ENCODE peak calls at places on chromosome X, in six cellular contexts. One of them, this sample, is unnamed.

GRCh38 chrX:40479777-40480318 is 100.9 kb upstream of the ATP6AP2 start:
- DNase-seq in bronchial epithelial cell: no peak
- DNase-seq in breast epithelium: no peak
- DNase-seq in thyroid gland: no peak
- DNase-seq in CD8-positive, alpha-beta T cell: no peak
- DNase-seq in K562: peak; percentile 60
- DNase-seq in this sample: no peak

GRCh38 chrX:115642895-115643530 is 82.0 kb downstream of the PLS3 start:
- DNase-seq in bronchial epithelial cell: peak; percentile 38
- DNase-seq in breast epithelium: no peak
- DNase-seq in thyroid gland: peak; percentile 26
- DNase-seq in CD8-positive, alpha-beta T cell: peak; percentile 10
- DNase-seq in K562: peak; percentile 14
- DNase-seq in this sample: peak; percentile 31

GRCh38 chrX:123755107-123755506 is 22.3 kb upstream of the THOC2 start:
- DNase-seq in bronchial epithelial cell: no peak
- DNase-seq in breast epithelium: no peak
- DNase-seq in thyroid gland: no peak
- DNase-seq in CD8-positive, alpha-beta T cell: no peak
- DNase-seq in K562: no peak
- DNase-seq in this sample: no peak

GRCh38 chrX:81195712-81196111 is 6.0 kb downstream of the HMGN5 start:
- DNase-seq in bronchial epithelial cell: peak; percentile 43
- DNase-seq in breast epithelium: no peak
- DNase-seq in thyroid gland: peak; percentile 22
- DNase-seq in CD8-positive, alpha-beta T cell: peak; percentile 57
- DNase-seq in K562: peak; percentile 25
- DNase-seq in this sample: no peak

GRCh38 chrX:17743913-17744312 is 6.6 kb downstream of the SCML1 start:
- DNase-seq in bronchial epithelial cell: peak; percentile 49
- DNase-seq in breast epithelium: no peak
- DNase-seq in thyroid gland: no peak
- DNase-seq in CD8-positive, alpha-beta T cell: no peak
- DNase-seq in K562: no peak
- DNase-seq in this sample: no peak

GRCh38 chrX:2388669-2389068 is 112.1 kb downstream of the DHRSX start:
- DNase-seq in bronchial epithelial cell: no peak
- DNase-seq in breast epithelium: no peak
- DNase-seq in thyroid gland: no peak
- DNase-seq in CD8-positive, alpha-beta T cell: no peak
- DNase-seq in K562: no peak
- DNase-seq in this sample: no peak

GRCh38 chrX:44785652-44786051 is 58.2 kb upstream of the DUSP21 start:
- DNase-seq in bronchial epithelial cell: peak; percentile 91
- DNase-seq in breast epithelium: no peak
- DNase-seq in thyroid gland: no peak
- DNase-seq in CD8-positive, alpha-beta T cell: no peak
- DNase-seq in K562: no peak
- DNase-seq in this sample: no peak

GRCh38 chrX:44889824-44890223 is 16.8 kb downstream of the KDM6A start:
- DNase-seq in bronchial epithelial cell: no peak
- DNase-seq in breast epithelium: no peak
- DNase-seq in thyroid gland: no peak
- DNase-seq in CD8-positive, alpha-beta T cell: no peak
- DNase-seq in K562: no peak
- DNase-seq in this sample: no peak

GRCh38 chrX:119455264-119455663 is 13.0 kb upstream of the SLC25A5 start:
- DNase-seq in bronchial epithelial cell: peak; percentile 87
- DNase-seq in breast epithelium: no peak
- DNase-seq in thyroid gland: no peak
- DNase-seq in CD8-positive, alpha-beta T cell: no peak
- DNase-seq in K562: no peak
- DNase-seq in this sample: no peak

GRCh38 chrX:132488092-132488749 is 617 bp downstream of the MBNL3 start:
- DNase-seq in bronchial epithelial cell: peak; percentile 50
- DNase-seq in breast epithelium: no peak
- DNase-seq in thyroid gland: peak; percentile 17
- DNase-seq in CD8-positive, alpha-beta T cell: peak; percentile 17
- DNase-seq in K562: no peak
- DNase-seq in this sample: no peak

GRCh38 chrX:107716045-107716684 is 59.4 kb downstream of the TSC22D3 start:
- DNase-seq in bronchial epithelial cell: no peak
- DNase-seq in breast epithelium: no peak
- DNase-seq in thyroid gland: no peak
- DNase-seq in CD8-positive, alpha-beta T cell: peak; percentile 10
- DNase-seq in K562: no peak
- DNase-seq in this sample: peak; percentile 56

GRCh38 chrX:39969099-39969825 is 128.5 kb downstream of the BCOR start:
- DNase-seq in bronchial epithelial cell: no peak
- DNase-seq in breast epithelium: no peak
- DNase-seq in thyroid gland: peak; percentile 4
- DNase-seq in CD8-positive, alpha-beta T cell: peak; percentile 39
- DNase-seq in K562: no peak
- DNase-seq in this sample: no peak

GRCh38 chrX:100447563-100448397 is 37.7 kb upstream of the PCDH19 start:
- DNase-seq in bronchial epithelial cell: peak; percentile 10
- DNase-seq in breast epithelium: no peak
- DNase-seq in thyroid gland: peak; percentile 21
- DNase-seq in CD8-positive, alpha-beta T cell: peak; percentile 10
- DNase-seq in K562: peak; percentile 46
- DNase-seq in this sample: no peak

GRCh38 chrX:68511255-68511654 is 12.4 kb downstream of the YIPF6 start:
- DNase-seq in bronchial epithelial cell: peak; percentile 34
- DNase-seq in breast epithelium: no peak
- DNase-seq in thyroid gland: no peak
- DNase-seq in CD8-positive, alpha-beta T cell: no peak
- DNase-seq in K562: peak; percentile 32
- DNase-seq in this sample: no peak

GRCh38 chrX:33128048-33128805 is 83.1 kb downstream of the DMD start:
- DNase-seq in bronchial epithelial cell: no peak
- DNase-seq in breast epithelium: no peak
- DNase-seq in thyroid gland: no peak
- DNase-seq in CD8-positive, alpha-beta T cell: no peak
- DNase-seq in K562: no peak
- DNase-seq in this sample: no peak

GRCh38 chrX:102934624-102935023 is 2.4 kb upstream of the RAB40AL start:
- DNase-seq in bronchial epithelial cell: peak; percentile 12
- DNase-seq in breast epithelium: no peak
- DNase-seq in thyroid gland: peak; percentile 5
- DNase-seq in CD8-positive, alpha-beta T cell: peak; percentile 11
- DNase-seq in K562: peak; percentile 18
- DNase-seq in this sample: no peak

GRCh38 chrX:9662148-9662547 is 103.5 kb downstream of the GPR143 start:
- DNase-seq in bronchial epithelial cell: peak; percentile 48
- DNase-seq in breast epithelium: no peak
- DNase-seq in thyroid gland: no peak
- DNase-seq in CD8-positive, alpha-beta T cell: no peak
- DNase-seq in K562: no peak
- DNase-seq in this sample: no peak

GRCh38 chrX:81537723-81538122 is 335.8 kb downstream of the SH3BGRL start:
- DNase-seq in bronchial epithelial cell: no peak
- DNase-seq in breast epithelium: no peak
- DNase-seq in thyroid gland: no peak
- DNase-seq in CD8-positive, alpha-beta T cell: no peak
- DNase-seq in K562: no peak
- DNase-seq in this sample: no peak

GRCh38 chrX:113275769-113276168 is 435.1 kb upstream of the AMOT start:
- DNase-seq in bronchial epithelial cell: no peak
- DNase-seq in breast epithelium: no peak
- DNase-seq in thyroid gland: no peak
- DNase-seq in CD8-positive, alpha-beta T cell: no peak
- DNase-seq in K562: no peak
- DNase-seq in this sample: no peak

DNA sequence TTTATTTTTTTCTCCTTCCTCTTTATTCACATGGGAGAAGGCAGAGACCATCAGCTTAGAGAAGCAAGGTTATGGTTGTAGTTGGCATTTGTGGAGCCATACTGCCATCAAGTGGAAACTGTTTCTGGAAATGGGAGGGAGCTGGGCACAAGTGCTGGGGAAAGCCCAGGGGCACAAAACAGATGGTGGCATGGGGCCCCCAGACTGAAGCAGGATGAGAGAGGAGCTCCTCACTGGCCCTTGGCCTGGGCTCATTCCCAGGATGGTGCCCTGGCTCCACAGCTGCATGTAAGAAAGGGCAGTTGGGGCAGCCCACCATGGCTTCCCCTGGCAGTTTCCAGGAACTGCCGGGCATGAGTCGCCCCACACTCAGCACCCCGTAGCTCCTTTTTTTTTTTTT is 59.2 kb downstream of the NBDY start:
- DNase-seq in bronchial epithelial cell: no peak
- DNase-seq in breast epithelium: no peak
- DNase-seq in thyroid gland: no peak
- DNase-seq in CD8-positive, alpha-beta T cell: no peak
- DNase-seq in K562: no peak
- DNase-seq in this sample: no peak
- TF ChIP-seq CTCF in bronchial epithelial cell: no peak
- TF ChIP-seq CTCF in breast epithelium: no peak
- TF ChIP-seq CTCF in thyroid gland: no peak
- TF ChIP-seq CTCF in CD8-positive, alpha-beta T cell: no peak
- TF ChIP-seq CTCF in K562: no peak
- TF ChIP-seq CTCF in this sample: no peak

GRCh38 chrX:150223176-150224015 is 139.7 kb upstream of the MAMLD1 start:
- DNase-seq in bronchial epithelial cell: no peak
- DNase-seq in breast epithelium: no peak
- DNase-seq in thyroid gland: no peak
- DNase-seq in CD8-positive, alpha-beta T cell: no peak
- DNase-seq in K562: no peak
- DNase-seq in this sample: no peak

GRCh38 chrX:150225756-150226155 is 137.4 kb upstream of the MAMLD1 start:
- DNase-seq in bronchial epithelial cell: no peak
- DNase-seq in breast epithelium: no peak
- DNase-seq in thyroid gland: no peak
- DNase-seq in CD8-positive, alpha-beta T cell: no peak
- DNase-seq in K562: no peak
- DNase-seq in this sample: no peak

GRCh38 chrX:150226223-150226965 is 136.7 kb upstream of the MAMLD1 start:
- DNase-seq in bronchial epithelial cell: no peak
- DNase-seq in breast epithelium: no peak
- DNase-seq in thyroid gland: no peak
- DNase-seq in CD8-positive, alpha-beta T cell: no peak
- DNase-seq in K562: no peak
- DNase-seq in this sample: no peak

GRCh38 chrX:150224676-150225075 is 138.4 kb upstream of the MAMLD1 start:
- DNase-seq in bronchial epithelial cell: no peak
- DNase-seq in breast epithelium: no peak
- DNase-seq in thyroid gland: no peak
- DNase-seq in CD8-positive, alpha-beta T cell: no peak
- DNase-seq in K562: no peak
- DNase-seq in this sample: no peak

GRCh38 chrX:150225266-150225665 is 137.9 kb upstream of the MAMLD1 start:
- DNase-seq in bronchial epithelial cell: no peak
- DNase-seq in breast epithelium: no peak
- DNase-seq in thyroid gland: no peak
- DNase-seq in CD8-positive, alpha-beta T cell: no peak
- DNase-seq in K562: no peak
- DNase-seq in this sample: no peak
- H3K4me3 ChIP-seq in bronchial epithelial cell: no peak overlapping the region
- H3K4me3 ChIP-seq in breast epithelium: no peak overlapping the region
- H3K4me3 ChIP-seq in thyroid gland: no peak overlapping the region
- H3K4me3 ChIP-seq in CD8-positive, alpha-beta T cell: no peak overlapping the region
- H3K4me3 ChIP-seq in K562: no peak overlapping the region
- H3K4me3 ChIP-seq in this sample: no peak overlapping the region

GRCh38 chrX:72274526-72274925 is 2.5 kb downstream of the RPS4X start:
- DNase-seq in bronchial epithelial cell: no peak
- DNase-seq in breast epithelium: no peak
- DNase-seq in thyroid gland: no peak
- DNase-seq in CD8-positive, alpha-beta T cell: no peak
- DNase-seq in K562: no peak
- DNase-seq in this sample: no peak
- H3K36me3 ChIP-seq in bronchial epithelial cell: peaks cover 9% of the 10 kb centered on the region
- H3K36me3 ChIP-seq in breast epithelium: no peaks in the 10 kb centered on the region
- H3K36me3 ChIP-seq in thyroid gland: peaks cover 53% of the 10 kb centered on the region
- H3K36me3 ChIP-seq in CD8-positive, alpha-beta T cell: peaks cover 27% of the 10 kb centered on the region
- H3K36me3 ChIP-seq in K562: peaks cover 70% of the 10 kb centered on the region
- H3K36me3 ChIP-seq in this sample: peaks cover 38% of the 10 kb centered on the region

GRCh38 chrX:149691794-149692193 is 20.1 kb upstream of the MAGEA11 start:
- DNase-seq in bronchial epithelial cell: no peak
- DNase-seq in breast epithelium: no peak
- DNase-seq in thyroid gland: no peak
- DNase-seq in CD8-positive, alpha-beta T cell: no peak
- DNase-seq in K562: no peak
- DNase-seq in this sample: no peak
- TF ChIP-seq CTCF in bronchial epithelial cell: no peak
- TF ChIP-seq CTCF in breast epithelium: no peak
- TF ChIP-seq CTCF in thyroid gland: no peak
- TF ChIP-seq CTCF in CD8-positive, alpha-beta T cell: no peak
- TF ChIP-seq CTCF in K562: no peak
- TF ChIP-seq CTCF in this sample: no peak

GRCh38 chrX:11890843-11891514 is 132.9 kb downstream of the MSL3 start:
- DNase-seq in bronchial epithelial cell: no peak
- DNase-seq in breast epithelium: no peak
- DNase-seq in thyroid gland: peak; percentile 2
- DNase-seq in CD8-positive, alpha-beta T cell: no peak
- DNase-seq in K562: no peak
- DNase-seq in this sample: no peak
- H3K4me3 ChIP-seq in bronchial epithelial cell: no peak overlapping the region
- H3K4me3 ChIP-seq in breast epithelium: no peak overlapping the region
- H3K4me3 ChIP-seq in thyroid gland: no peak overlapping the region
- H3K4me3 ChIP-seq in CD8-positive, alpha-beta T cell: no peak overlapping the region
- H3K4me3 ChIP-seq in K562: no peak overlapping the region
- H3K4me3 ChIP-seq in this sample: no peak overlapping the region

This sample was measured in GM06990.